ENCODE peak calls at places on chromosome 3, in ten cellular contexts. S, Q, Y, B, L, A, I, J, M and E are unnamed samples.

GRCh38 chr3:71724171-71724453 is 1.1 kb downstream of the EIF4E3 start:
- DNase-seq in S (no peak), Q (no peak), Y (no peak), B (no peak), L (no peak), A (no peak), I (no peak), J (no peak), M (no peak), E (no peak)

GRCh38 chr3:114669614-114670013 is 375.8 kb downstream of the TIGIT start:
- DNase-seq in S (no peak), Q (no peak), Y (peak; percentile 53), B (no peak), L (no peak), A (no peak), I (no peak), J (peak; percentile 37), M (no peak), E (no peak)

GRCh38 chr3:60803812-60804211 is 447.4 kb downstream of the FHIT start:
- DNase-seq in S (peak; percentile 0), Q (no peak), Y (peak; percentile 19), B (no peak), L (no peak), A (no peak), I (no peak), J (no peak), M (no peak), E (no peak)

GRCh38 chr3:105656607-105657504 is 212.0 kb downstream of the CBLB start:
- DNase-seq in S (no peak), Q (no peak), Y (peak; percentile 38), B (no peak), L (no peak), A (peak; percentile 7), I (no peak), J (no peak), M (no peak), E (no peak)

GRCh38 chr3:189148090-189148507 is 23.7 kb upstream of the TPRG1 start:
- DNase-seq in S (peak; percentile 75), Q (peak; percentile 37), Y (peak; percentile 68), B (peak; percentile 67), L (peak; percentile 79), A (peak; percentile 76), I (no peak), J (peak; percentile 82), M (peak; percentile 82), E (peak; percentile 56)

GRCh38 chr3:14771593-14772497 is 46.9 kb upstream of the FGD5 start:
- DNase-seq in S (no peak), Q (no peak), Y (no peak), B (no peak), L (no peak), A (no peak), I (no peak), J (no peak), M (no peak), E (peak; percentile 40)

GRCh38 chr3:153038367-153038766 is 123.7 kb upstream of the RAP2B start:
- DNase-seq in S (no peak), Q (no peak), Y (no peak), B (no peak), L (no peak), A (no peak), I (no peak), J (no peak), M (no peak), E (no peak)

GRCh38 chr3:105315827-105316226 is 50.9 kb upstream of the ALCAM start:
- DNase-seq in S (no peak), Q (no peak), Y (no peak), B (no peak), L (no peak), A (no peak), I (no peak), J (no peak), M (no peak), E (no peak)

GRCh38 chr3:29677421-29677820 is 396.6 kb downstream of the RBMS3 start:
- DNase-seq in S (no peak), Q (no peak), Y (peak; percentile 15), B (no peak), L (no peak), A (no peak), I (no peak), J (no peak), M (no peak), E (no peak)

GRCh38 chr3:160771811-160772459 is 15.9 kb downstream of the PPM1L start:
- DNase-seq in S (no peak), Q (no peak), Y (no peak), B (no peak), L (no peak), A (peak; percentile 7), I (no peak), J (no peak), M (no peak), E (no peak)

GRCh38 chr3:57787867-57788623 is 31.9 kb downstream of the SLMAP start:
- DNase-seq in S (peak; percentile 3), Q (no peak), Y (no peak), B (no peak), L (no peak), A (no peak), I (no peak), J (no peak), M (peak; percentile 56), E (peak; percentile 26)

GRCh38 chr3:3610581-3611298 is 188.5 kb upstream of the LRRN1 start:
- DNase-seq in S (no peak), Q (no peak), Y (no peak), B (no peak), L (no peak), A (no peak), I (no peak), J (no peak), M (no peak), E (no peak)

GRCh38 chr3:87227835-87228144 is 681 bp downstream of the CHMP2B start:
- DNase-seq in S (peak; percentile 15), Q (no peak), Y (no peak), B (no peak), L (no peak), A (no peak), I (no peak), J (peak; percentile 17), M (no peak), E (no peak)

GRCh38 chr3:49668861-49669260 is 5.3 kb upstream of the APEH start:
- DNase-seq in S (no peak), Q (no peak), Y (peak; percentile 66), B (no peak), L (no peak), A (peak; percentile 32), I (no peak), J (no peak), M (peak; percentile 81), E (no peak)

GRCh38 chr3:194867270-194867983 is 181.7 kb downstream of the FAM43A start:
- DNase-seq in S (peak; percentile 40), Q (no peak), Y (peak; percentile 14), B (no peak), L (no peak), A (peak; percentile 50), I (no peak), J (no peak), M (peak; percentile 16), E (no peak)

GRCh38 chr3:96813820-96814580 is 394 bp upstream of the EPHA6 start:
- DNase-seq in S (peak; percentile 33), Q (no peak), Y (peak; percentile 72), B (peak; percentile 77), L (no peak), A (peak; percentile 85), I (no peak), J (peak; percentile 46), M (peak; percentile 66), E (no peak)

GRCh38 chr3:96814581-96815567 is at the start of gene EPHA6:
- DNase-seq in S (no peak), Q (no peak), Y (peak; percentile 22), B (peak; percentile 34), L (no peak), A (peak; percentile 34), I (no peak), J (no peak), M (no peak), E (no peak)

DNA sequence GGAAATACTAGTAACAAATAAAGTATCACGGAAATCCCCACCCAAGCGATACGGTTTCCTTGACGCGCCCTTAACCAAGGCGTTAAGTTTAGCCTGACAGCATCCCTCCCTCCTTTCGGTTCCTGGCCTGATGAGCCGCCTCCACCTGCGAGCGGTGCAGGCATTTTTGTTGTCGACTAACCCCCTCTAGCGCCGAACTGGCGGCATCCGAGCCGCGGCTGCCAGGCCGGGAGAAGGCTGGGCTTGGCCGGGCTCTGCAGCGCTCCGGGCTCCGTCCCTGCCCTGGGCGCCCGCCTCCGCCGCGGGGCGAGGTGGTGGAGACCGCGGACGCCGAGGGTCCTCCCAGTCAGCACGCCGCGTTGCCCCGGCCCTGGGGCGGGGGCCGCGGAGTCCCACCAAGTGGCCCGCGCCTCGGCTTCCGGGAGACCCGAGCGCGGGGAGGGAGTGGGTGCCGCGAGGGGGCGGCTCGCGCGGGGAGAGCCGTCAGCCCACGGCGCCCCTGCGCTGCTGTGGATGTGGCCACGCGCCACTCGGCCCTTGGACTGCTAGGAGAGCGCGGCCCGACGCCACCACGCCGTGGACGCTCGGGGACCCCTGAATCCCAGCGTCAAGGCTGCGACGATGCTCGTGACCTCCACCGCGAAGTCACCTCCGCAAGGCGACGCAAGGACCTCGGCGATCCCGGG is 1.1 kb upstream of the EPHA6 start:
- DNase-seq in S (peak; percentile 73), Q (no peak), Y (peak; percentile 81), B (peak; percentile 93), L (no peak), A (peak; percentile 93), I (no peak), J (peak; percentile 49), M (peak; percentile 87), E (no peak)
- TF ChIP-seq EZH2 in S (no peak), Q (no peak), Y (no peak), B (no peak), L (no peak), A (no peak), I (no peak), J (no peak), M (no peak), E (no peak)

DNA sequence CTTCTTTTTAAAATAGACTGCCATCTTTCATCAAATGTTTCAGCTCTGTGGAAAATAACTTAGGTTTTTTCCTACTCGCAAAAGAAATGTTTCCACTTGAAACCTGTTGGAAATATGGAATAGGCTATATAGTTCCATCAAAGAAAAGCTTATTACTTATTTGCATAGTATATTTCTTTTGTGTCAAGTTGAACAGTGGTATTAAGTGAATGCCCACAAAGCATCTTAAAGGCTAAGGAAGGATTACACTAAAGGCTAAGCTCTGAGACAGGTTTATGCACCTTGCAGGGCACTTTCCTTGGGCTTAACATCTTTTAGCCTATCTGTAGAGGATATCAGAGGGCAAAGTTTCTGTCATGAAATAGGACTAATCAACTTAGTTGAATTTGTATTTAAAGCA is at the start of gene SAMD7:
- DNase-seq in S (no peak), Q (no peak), Y (no peak), B (no peak), L (no peak), A (no peak), I (no peak), J (no peak), M (no peak), E (no peak)
- TF ChIP-seq EZH2 in S (no peak), Q (no peak), Y (no peak), B (no peak), L (no peak), A (no peak), I (no peak), J (no peak), M (no peak), E (no peak)

GRCh38 chr3:13620776-13621365 is 71.9 kb downstream of the FBLN2 start:
- DNase-seq in S (no peak), Q (no peak), Y (no peak), B (no peak), L (no peak), A (no peak), I (no peak), J (no peak), M (no peak), E (no peak)
- TF ChIP-seq EZH2 in S (no peak), Q (no peak), Y (no peak), B (no peak), L (no peak), A (no peak), I (no peak), J (no peak), M (no peak), E (no peak)

GRCh38 chr3:123027292-123028232 is at the start of gene SEMA5B:
- DNase-seq in S (peak; percentile 50), Q (no peak), Y (peak; percentile 59), B (peak; percentile 94), L (peak; percentile 12), A (peak; percentile 70), I (no peak), J (no peak), M (peak; percentile 21), E (peak; percentile 30)
- TF ChIP-seq EZH2 in S (peak; percentile 71), Q (no peak), Y (no peak), B (peak; percentile 24), L (peak; percentile 91), A (peak; percentile 28), I (peak; percentile 64), J (no peak), M (peak; percentile 73), E (no peak)